ENCODE peak calls at places on chromosomes 16 and 17, in eight cellular contexts. One of them, this sample, is unnamed.

GRCh38 chr16:21301895-21302291 is 23.8 kb upstream of the CRYM start:
- DNase-seq in AG10803: no peak
- DNase-seq in RWPE1: no peak
- DNase-seq in progenitor cell of endocrine pancreas: no peak
- DNase-seq in AG04450: no peak
- DNase-seq in nephron progenitor cell: no peak
- DNase-seq in A549: no peak
- DNase-seq in GM10248: no peak
- DNase-seq in this sample: no peak

GRCh38 chr17:80786470-80786869 is 205.2 kb upstream of the CHMP6 start:
- DNase-seq in AG10803: no peak
- DNase-seq in progenitor cell of endocrine pancreas: no peak
- DNase-seq in nephron progenitor cell: no peak
- DNase-seq in RWPE1: no peak
- DNase-seq in AG04450: no peak
- DNase-seq in A549: no peak
- DNase-seq in GM10248: no peak
- DNase-seq in this sample: no peak

GRCh38 chr16:50878966-50879615 is 137.2 kb downstream of the CYLD start:
- DNase-seq in GM10248: no peak
- DNase-seq in RWPE1: no peak
- DNase-seq in nephron progenitor cell: no peak
- DNase-seq in AG04450: no peak
- DNase-seq in A549: no peak
- DNase-seq in progenitor cell of endocrine pancreas: no peak
- DNase-seq in AG10803: no peak
- DNase-seq in this sample: no peak

GRCh38 chr16:3949287-3949686 is 68.8 kb upstream of the CREBBP start:
- DNase-seq in nephron progenitor cell: no peak
- DNase-seq in AG10803: peak; percentile 22
- DNase-seq in RWPE1: no peak
- DNase-seq in A549: no peak
- DNase-seq in AG04450: no peak
- DNase-seq in GM10248: no peak
- DNase-seq in progenitor cell of endocrine pancreas: no peak
- DNase-seq in this sample: no peak

GRCh38 chr16:79897444-79898146 is 297.1 kb upstream of the MAF start:
- DNase-seq in progenitor cell of endocrine pancreas: no peak
- DNase-seq in A549: peak; percentile 44
- DNase-seq in RWPE1: no peak
- DNase-seq in AG10803: no peak
- DNase-seq in AG04450: no peak
- DNase-seq in GM10248: no peak
- DNase-seq in nephron progenitor cell: no peak
- DNase-seq in this sample: no peak

GRCh38 chr17:77800832-77801231 is 157.7 kb upstream of the TNRC6C start:
- DNase-seq in A549: no peak
- DNase-seq in AG10803: no peak
- DNase-seq in RWPE1: no peak
- DNase-seq in progenitor cell of endocrine pancreas: no peak
- DNase-seq in GM10248: no peak
- DNase-seq in AG04450: no peak
- DNase-seq in nephron progenitor cell: no peak
- DNase-seq in this sample: no peak

GRCh38 chr16:743794-744500 is 3.1 kb upstream of the CIAO3 start:
- DNase-seq in progenitor cell of endocrine pancreas: no peak
- DNase-seq in GM10248: no peak
- DNase-seq in nephron progenitor cell: no peak
- DNase-seq in RWPE1: no peak
- DNase-seq in A549: no peak
- DNase-seq in AG10803: no peak
- DNase-seq in AG04450: no peak
- DNase-seq in this sample: no peak

GRCh38 chr17:491086-492014 is 138.7 kb upstream of the RPH3AL start:
- DNase-seq in RWPE1: no peak
- DNase-seq in AG10803: peak; percentile 83
- DNase-seq in progenitor cell of endocrine pancreas: peak; percentile 56
- DNase-seq in A549: peak; percentile 56
- DNase-seq in nephron progenitor cell: peak; percentile 72
- DNase-seq in GM10248: peak; percentile 49
- DNase-seq in AG04450: peak; percentile 34
- DNase-seq in this sample: peak; percentile 59

GRCh38 chr17:80007009-80007752 is 28.5 kb downstream of the TBC1D16 start:
- DNase-seq in GM10248: no peak
- DNase-seq in progenitor cell of endocrine pancreas: no peak
- DNase-seq in nephron progenitor cell: no peak
- DNase-seq in AG10803: no peak
- DNase-seq in RWPE1: no peak
- DNase-seq in A549: no peak
- DNase-seq in AG04450: no peak
- DNase-seq in this sample: no peak

GRCh38 chr17:38667099-38667786 is 7.5 kb downstream of the EPOP start:
- DNase-seq in GM10248: peak; percentile 79
- DNase-seq in AG10803: peak; percentile 65
- DNase-seq in AG04450: peak; percentile 42
- DNase-seq in progenitor cell of endocrine pancreas: peak; percentile 59
- DNase-seq in nephron progenitor cell: peak; percentile 78
- DNase-seq in A549: peak; percentile 82
- DNase-seq in RWPE1: peak; percentile 77
- DNase-seq in this sample: peak; percentile 65

GRCh38 chr16:81583893-81584705 is 139.5 kb downstream of the CMIP start:
- DNase-seq in nephron progenitor cell: no peak
- DNase-seq in AG04450: peak; percentile 58
- DNase-seq in A549: peak; percentile 84
- DNase-seq in GM10248: no peak
- DNase-seq in progenitor cell of endocrine pancreas: no peak
- DNase-seq in RWPE1: peak; percentile 86
- DNase-seq in AG10803: peak; percentile 63
- DNase-seq in this sample: peak; percentile 75

GRCh38 chr16:1257561-1258217 is 1.8 kb downstream of the TPSD1 start:
- DNase-seq in GM10248: no peak
- DNase-seq in A549: no peak
- DNase-seq in AG10803: no peak
- DNase-seq in nephron progenitor cell: no peak
- DNase-seq in AG04450: no peak
- DNase-seq in RWPE1: no peak
- DNase-seq in progenitor cell of endocrine pancreas: no peak
- DNase-seq in this sample: no peak

GRCh38 chr16:67399218-67399733 is 6.0 kb upstream of the TPPP3 start:
- DNase-seq in AG10803: no peak
- DNase-seq in A549: peak; percentile 37
- DNase-seq in RWPE1: no peak
- DNase-seq in GM10248: peak; percentile 85
- DNase-seq in progenitor cell of endocrine pancreas: peak; percentile 79
- DNase-seq in AG04450: no peak
- DNase-seq in nephron progenitor cell: peak; percentile 87
- DNase-seq in this sample: no peak

GRCh38 chr16:67400901-67401300 is 7.6 kb upstream of the TPPP3 start:
- DNase-seq in AG10803: no peak
- DNase-seq in RWPE1: no peak
- DNase-seq in progenitor cell of endocrine pancreas: no peak
- DNase-seq in nephron progenitor cell: no peak
- DNase-seq in AG04450: no peak
- DNase-seq in GM10248: no peak
- DNase-seq in A549: no peak
- DNase-seq in this sample: no peak

GRCh38 chr16:67397812-67398545 is 4.7 kb upstream of the TPPP3 start:
- DNase-seq in progenitor cell of endocrine pancreas: no peak
- DNase-seq in RWPE1: no peak
- DNase-seq in nephron progenitor cell: no peak
- DNase-seq in AG04450: no peak
- DNase-seq in A549: no peak
- DNase-seq in AG10803: no peak
- DNase-seq in GM10248: no peak
- DNase-seq in this sample: no peak

GRCh38 chr16:67398546-67399217 is 5.4 kb upstream of the TPPP3 start:
- DNase-seq in nephron progenitor cell: no peak
- DNase-seq in GM10248: no peak
- DNase-seq in progenitor cell of endocrine pancreas: no peak
- DNase-seq in A549: no peak
- DNase-seq in AG10803: no peak
- DNase-seq in RWPE1: no peak
- DNase-seq in AG04450: no peak
- DNase-seq in this sample: no peak

GRCh38 chr16:67399749-67400704 is 6.7 kb upstream of the TPPP3 start:
- DNase-seq in AG10803: no peak
- DNase-seq in nephron progenitor cell: no peak
- DNase-seq in progenitor cell of endocrine pancreas: no peak
- DNase-seq in A549: no peak
- DNase-seq in RWPE1: no peak
- DNase-seq in AG04450: no peak
- DNase-seq in GM10248: peak; percentile 22
- DNase-seq in this sample: no peak
- TF ChIP-seq CTCF in AG10803: no peak
- TF ChIP-seq CTCF in nephron progenitor cell: no peak
- TF ChIP-seq CTCF in progenitor cell of endocrine pancreas: no peak
- TF ChIP-seq CTCF in A549: no peak
- TF ChIP-seq CTCF in RWPE1: peak; percentile 47
- TF ChIP-seq CTCF in AG04450: no peak
- TF ChIP-seq CTCF in GM10248: no peak
- TF ChIP-seq CTCF in this sample: peak; percentile 41

GRCh38 chr17:67834634-67835033 is 9.3 kb downstream of the BPTF start:
- DNase-seq in GM10248: no peak
- DNase-seq in nephron progenitor cell: no peak
- DNase-seq in A549: no peak
- DNase-seq in progenitor cell of endocrine pancreas: no peak
- DNase-seq in AG10803: no peak
- DNase-seq in AG04450: no peak
- DNase-seq in RWPE1: no peak
- DNase-seq in this sample: no peak

GRCh38 chr17:67836205-67836987 is 11.1 kb downstream of the BPTF start:
- DNase-seq in nephron progenitor cell: no peak
- DNase-seq in AG04450: peak; percentile 23
- DNase-seq in RWPE1: no peak
- DNase-seq in AG10803: peak; percentile 60
- DNase-seq in A549: no peak
- DNase-seq in progenitor cell of endocrine pancreas: no peak
- DNase-seq in GM10248: no peak
- DNase-seq in this sample: peak; percentile 47

GRCh38 chr17:67831268-67831667 is 6.0 kb downstream of the BPTF start:
- DNase-seq in progenitor cell of endocrine pancreas: no peak
- DNase-seq in nephron progenitor cell: no peak
- DNase-seq in A549: no peak
- DNase-seq in RWPE1: no peak
- DNase-seq in GM10248: no peak
- DNase-seq in AG10803: no peak
- DNase-seq in AG04450: no peak
- DNase-seq in this sample: no peak

GRCh38 chr17:67833134-67833533 is 7.8 kb downstream of the BPTF start:
- DNase-seq in nephron progenitor cell: no peak
- DNase-seq in progenitor cell of endocrine pancreas: no peak
- DNase-seq in GM10248: no peak
- DNase-seq in A549: no peak
- DNase-seq in RWPE1: no peak
- DNase-seq in AG04450: no peak
- DNase-seq in AG10803: no peak
- DNase-seq in this sample: no peak

GRCh38 chr17:67833946-67834631 is 8.8 kb downstream of the BPTF start:
- DNase-seq in nephron progenitor cell: no peak
- DNase-seq in AG04450: no peak
- DNase-seq in progenitor cell of endocrine pancreas: no peak
- DNase-seq in RWPE1: no peak
- DNase-seq in AG10803: no peak
- DNase-seq in GM10248: no peak
- DNase-seq in A549: no peak
- DNase-seq in this sample: no peak
- TF ChIP-seq CTCF in nephron progenitor cell: peak; percentile 13
- TF ChIP-seq CTCF in AG04450: peak; percentile 30
- TF ChIP-seq CTCF in progenitor cell of endocrine pancreas: peak; percentile 53
- TF ChIP-seq CTCF in RWPE1: no peak
- TF ChIP-seq CTCF in AG10803: no peak
- TF ChIP-seq CTCF in GM10248: no peak
- TF ChIP-seq CTCF in A549: no peak
- TF ChIP-seq CTCF in this sample: peak; percentile 56

DNA sequence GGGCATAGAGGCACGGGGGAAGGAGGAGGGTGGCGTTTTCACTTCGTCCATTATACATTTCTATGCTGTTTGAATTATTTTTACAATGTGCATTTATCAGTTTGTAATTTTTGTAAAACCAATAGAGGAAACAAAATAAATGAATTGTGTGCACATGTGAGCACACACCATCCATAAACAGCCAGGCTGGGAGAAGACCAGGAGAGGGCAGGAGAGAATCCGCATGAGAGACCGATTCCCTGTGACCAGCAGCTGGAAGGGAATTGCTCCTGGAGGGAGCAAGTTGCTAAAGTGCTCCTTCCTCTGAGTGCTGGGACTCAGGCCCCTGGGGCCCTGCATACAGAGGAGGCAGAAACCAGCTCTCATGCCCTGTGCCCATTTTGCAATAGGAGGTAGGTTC is 126.0 kb downstream of the ABCC12 start:
- DNase-seq in GM10248: no peak
- DNase-seq in RWPE1: no peak
- DNase-seq in AG10803: no peak
- DNase-seq in A549: no peak
- DNase-seq in progenitor cell of endocrine pancreas: no peak
- DNase-seq in nephron progenitor cell: no peak
- DNase-seq in AG04450: no peak
- DNase-seq in this sample: no peak
- TF ChIP-seq CTCF in GM10248: no peak
- TF ChIP-seq CTCF in RWPE1: no peak
- TF ChIP-seq CTCF in AG10803: peak; percentile 39
- TF ChIP-seq CTCF in A549: no peak
- TF ChIP-seq CTCF in progenitor cell of endocrine pancreas: no peak
- TF ChIP-seq CTCF in nephron progenitor cell: no peak
- TF ChIP-seq CTCF in AG04450: peak; percentile 21
- TF ChIP-seq CTCF in this sample: peak; percentile 52

GRCh38 chr16:89538286-89538685 is 22.2 kb upstream of the RPL13 start:
- DNase-seq in nephron progenitor cell: no peak
- DNase-seq in GM10248: no peak
- DNase-seq in AG10803: no peak
- DNase-seq in A549: no peak
- DNase-seq in RWPE1: no peak
- DNase-seq in progenitor cell of endocrine pancreas: no peak
- DNase-seq in AG04450: no peak
- DNase-seq in this sample: no peak
- TF ChIP-seq CTCF in nephron progenitor cell: no peak
- TF ChIP-seq CTCF in GM10248: no peak
- TF ChIP-seq CTCF in AG10803: no peak
- TF ChIP-seq CTCF in A549: no peak
- TF ChIP-seq CTCF in RWPE1: no peak
- TF ChIP-seq CTCF in progenitor cell of endocrine pancreas: no peak
- TF ChIP-seq CTCF in AG04450: no peak
- TF ChIP-seq CTCF in this sample: no peak

GRCh38 chr17:70808596-70808995 is 639.3 kb downstream of the KCNJ2 start:
- DNase-seq in nephron progenitor cell: no peak
- DNase-seq in RWPE1: peak; percentile 3
- DNase-seq in A549: peak; percentile 35
- DNase-seq in AG10803: no peak
- DNase-seq in AG04450: no peak
- DNase-seq in GM10248: no peak
- DNase-seq in progenitor cell of endocrine pancreas: no peak
- DNase-seq in this sample: no peak
- TF ChIP-seq CTCF in nephron progenitor cell: no peak
- TF ChIP-seq CTCF in RWPE1: no peak
- TF ChIP-seq CTCF in A549: no peak
- TF ChIP-seq CTCF in AG10803: peak; percentile 29
- TF ChIP-seq CTCF in AG04450: no peak
- TF ChIP-seq CTCF in GM10248: no peak
- TF ChIP-seq CTCF in progenitor cell of endocrine pancreas: peak; percentile 32
- TF ChIP-seq CTCF in this sample: peak; percentile 52